ENCODE peak calls at places on chromosomes 13 and 19, in four cellular contexts. Q is brain microvascular endothelial cell; N is CD4-positive, CD25-positive, alpha-beta regulatory T cell; P is thoracic aorta. Z is an unnamed sample.

GRCh38 chr19:19169236-19170052 is 619 bp downstream of the MEF2B start:
- DNase-seq in N (no peak), Q (no peak), P (no peak), Z (no peak)

GRCh38 chr19:57816652-57817051 is 1.9 kb upstream of the ZNF552 start:
- DNase-seq in N (no peak), Q (no peak), P (no peak), Z (no peak)

GRCh38 chr13:40495620-40496001 is 170.8 kb downstream of the FOXO1 start:
- DNase-seq in P (no peak), Q (no peak), N (no peak), Z (no peak)

GRCh38 chr13:112703935-112704633 is 14.2 kb downstream of the ATP11A start:
- DNase-seq in Q (no peak), P (no peak), N (no peak), Z (no peak)

GRCh38 chr13:112910616-112911280 is 58.3 kb upstream of the MCF2L start:
- DNase-seq in P (no peak), N (no peak), Q (no peak), Z (no peak)

GRCh38 chr13:66974174-66974573 is 256.0 kb downstream of the PCDH9 start:
- DNase-seq in Q (no peak), N (no peak), P (no peak), Z (no peak)

GRCh38 chr13:51130348-51130747 is 19.3 kb upstream of the C13orf42 start:
- DNase-seq in Q (no peak), N (no peak), P (no peak), Z (no peak)

GRCh38 chr13:110399801-110400200 is 92.7 kb downstream of the COL4A2 start:
- DNase-seq in Q (no peak), P (no peak), N (no peak), Z (no peak)

GRCh38 chr13:29847501-29847983 is 2.9 kb downstream of the UBL3 start:
- DNase-seq in Q (peak), P (no peak), N (no peak), Z (no peak)

GRCh38 chr13:66849706-66850105 is 380.4 kb downstream of the PCDH9 start:
- DNase-seq in N (no peak), Q (no peak), P (no peak), Z (no peak)

GRCh38 chr19:39943586-39943985 is 9.2 kb upstream of the FCGBP start:
- DNase-seq in N (no peak), Q (no peak), P (no peak), Z (no peak)
- H3K27ac ChIP-seq in N (peak), Q (no peak), P (no peak), Z (peak)

GRCh38 chr19:41327076-41327475 is 17.1 kb downstream of the CCDC97 start:
- DNase-seq in Q (no peak), P (no peak), N (no peak), Z (no peak)
- H3K27ac ChIP-seq in Q (peak), P (peak), N (peak), Z (peak)

GRCh38 chr19:5805465-5806132 is 732 bp downstream of the NRTN start:
- DNase-seq in P (no peak), N (peak), Q (peak), Z (peak)

GRCh38 chr19:5804516-5805464 is at the start of gene NRTN:
- DNase-seq in P (no peak), Q (no peak), N (peak), Z (peak)

GRCh38 chr19:5806905-5807304 is 2.0 kb downstream of the NRTN start:
- DNase-seq in P (no peak), N (no peak), Q (no peak), Z (no peak)

GRCh38 chr19:5808120-5808816 is 3.4 kb downstream of the NRTN start:
- DNase-seq in Q (no peak), N (no peak), P (no peak), Z (no peak)

DNA sequence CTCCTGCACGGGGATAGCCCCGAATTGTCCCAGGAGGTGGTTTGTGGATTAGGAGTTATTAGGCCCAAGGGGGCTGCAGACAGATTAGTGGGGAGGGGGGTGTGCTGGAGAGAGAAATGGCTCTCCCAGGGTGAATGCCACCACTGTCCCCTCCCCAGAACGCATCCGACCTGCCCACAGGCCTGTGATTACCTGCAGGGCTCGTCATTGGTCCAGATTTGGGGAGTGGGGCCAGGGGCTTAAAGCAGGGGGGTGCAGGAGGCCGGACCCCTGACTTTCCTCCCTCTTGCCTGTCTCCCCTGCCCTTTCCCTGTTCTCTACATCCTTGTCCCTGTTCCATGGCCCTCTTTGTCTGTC is 1.2 kb downstream of the NRTN start:
- DNase-seq in N (no peak), P (no peak), Q (no peak), Z (no peak)
- H3K27ac ChIP-seq in N (no peak), P (no peak), Q (no peak), Z (no peak)

DNA sequence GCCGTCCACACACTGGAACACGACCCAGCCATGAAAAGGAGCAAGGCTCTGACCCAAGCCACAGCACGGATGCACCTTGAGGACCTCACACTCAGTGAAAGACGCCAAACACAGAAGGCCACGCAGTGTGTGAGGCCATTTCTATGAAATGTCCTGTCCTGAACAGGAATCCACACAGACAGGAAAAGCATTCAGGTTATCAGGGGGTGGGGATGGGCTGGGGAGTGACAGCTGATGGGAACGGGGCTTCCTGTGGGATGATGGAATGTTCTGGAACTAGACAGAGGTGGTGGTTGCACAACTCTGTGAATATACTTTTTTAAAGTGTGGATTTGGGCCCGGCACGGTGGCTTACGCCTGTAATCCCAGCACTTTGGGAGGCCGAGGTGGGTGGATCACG is 30.6 kb downstream of the GPX4 start:
- DNase-seq in P (no peak), N (no peak), Q (no peak), Z (no peak)
- H3K27ac ChIP-seq in P (peak), N (no peak), Q (no peak), Z (no peak)

GRCh38 chr19:33175156-33175782 is 18.9 kb upstream of the LRP3 start:
- DNase-seq in N (no peak), P (no peak), Q (no peak), Z (no peak)

GRCh38 chr19:33175886-33176669 is 18.1 kb upstream of the LRP3 start:
- DNase-seq in N (no peak), Q (no peak), P (no peak), Z (no peak)

GRCh38 chr19:33176670-33177416 is 17.3 kb upstream of the LRP3 start:
- DNase-seq in P (peak), Q (peak), N (peak), Z (peak)

GRCh38 chr19:33174186-33174585 is 19.9 kb upstream of the LRP3 start:
- DNase-seq in Q (no peak), P (no peak), N (no peak), Z (no peak)

DNA sequence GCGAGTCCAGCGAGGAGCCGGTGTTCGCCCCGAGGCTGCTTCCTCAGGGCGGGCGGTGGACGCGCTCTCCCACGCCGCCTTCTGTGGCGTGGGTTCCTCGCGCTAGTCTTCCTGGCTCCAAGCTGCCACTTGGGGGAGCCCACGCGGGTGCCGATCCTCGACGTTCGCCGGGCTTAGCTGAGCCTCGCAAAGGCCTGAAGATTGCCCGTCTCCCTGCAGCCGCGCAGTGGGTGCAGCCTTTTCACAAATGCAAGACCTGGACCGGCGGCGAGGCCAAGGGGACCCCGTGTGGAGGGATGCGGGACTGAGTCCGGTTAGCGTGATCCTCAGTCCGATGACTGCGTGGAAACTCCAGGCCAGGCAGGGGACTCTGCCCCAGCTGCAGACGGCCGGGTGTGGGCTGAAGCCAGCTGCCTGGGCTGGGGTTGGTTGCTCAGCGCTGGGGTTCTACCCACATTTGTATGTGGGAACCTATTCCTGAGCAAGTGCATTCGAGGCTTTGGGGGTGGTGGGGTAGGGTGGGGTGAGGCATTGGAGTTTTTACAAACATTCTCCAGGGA is 16.6 kb upstream of the LRP3 start:
- DNase-seq in N (no peak), P (peak), Q (peak), Z (peak)
- H3K27ac ChIP-seq in N (peak), P (peak), Q (peak), Z (peak)

GRCh38 chr13:74227476-74228158 is 93.4 kb upstream of the KLF12 start:
- DNase-seq in P (no peak), N (no peak), Q (no peak), Z (no peak)
- H3K27ac ChIP-seq in P (no peak), N (no peak), Q (no peak), Z (no peak)

GRCh38 chr13:49353908-49354307 is 90.0 kb downstream of the CAB39L start:
- DNase-seq in Q (no peak), N (no peak), P (no peak), Z (no peak)

GRCh38 chr13:49351871-49352270 is 92.0 kb downstream of the CAB39L start:
- DNase-seq in P (no peak), Q (no peak), N (no peak), Z (no peak)

GRCh38 chr13:49357694-49358093 is 86.2 kb downstream of the CAB39L start:
- DNase-seq in Q (peak), P (no peak), N (no peak), Z (no peak)

GRCh38 chr13:49356224-49356623 is 87.6 kb downstream of the CAB39L start:
- DNase-seq in P (no peak), Q (peak), N (no peak), Z (no peak)

DNA sequence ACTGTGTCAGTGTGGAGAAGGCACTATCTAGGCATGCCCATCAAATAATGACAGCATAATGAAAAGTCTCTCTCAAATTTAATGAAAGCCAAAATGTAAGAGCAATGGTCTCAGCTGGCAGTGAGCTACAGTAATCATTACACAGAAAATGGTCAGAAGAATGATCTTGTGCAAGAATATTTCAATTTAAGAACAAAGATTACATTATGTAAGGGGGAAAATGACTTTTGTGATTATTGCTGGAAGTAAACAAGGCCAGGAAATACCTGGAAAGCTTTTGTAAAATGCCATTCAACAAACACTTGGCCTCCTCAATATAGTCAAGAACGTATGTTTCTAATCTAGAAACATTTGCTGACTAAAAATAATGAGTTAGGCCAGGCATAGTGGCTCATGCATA is 89.1 kb downstream of the CAB39L start:
- DNase-seq in Q (no peak), N (no peak), P (no peak), Z (no peak)
- H3K27ac ChIP-seq in Q (no peak), N (no peak), P (peak), Z (no peak)

GRCh38 chr19:6778386-6778785 is 5.9 kb downstream of the VAV1 start:
- DNase-seq in N (no peak), P (no peak), Q (no peak), Z (no peak)
- H3K27ac ChIP-seq in N (peak), P (no peak), Q (no peak), Z (no peak)

Z was measured in CD4-positive, alpha-beta T cell.